ENCODE peak calls at places on chromosomes 6 and 20, in nine cellular contexts. One of them, this sample, is unnamed.

GRCh38 chr20:3727333-3728035 is 5.0 kb upstream of the HSPA12B start:
- DNase-seq in left lung: no peak
- DNase-seq in neuronal stem cell: no peak
- DNase-seq in heart right ventricle: no peak
- DNase-seq in tibial nerve: peak
- DNase-seq in psoas muscle: no peak
- DNase-seq in sigmoid colon: peak
- DNase-seq in mammary epithelial cell: peak
- DNase-seq in left ventricle myocardium inferior: no peak
- DNase-seq in this sample: no peak

GRCh38 chr20:47349365-47350180 is 6.9 kb downstream of the ZMYND8 start:
- DNase-seq in mammary epithelial cell: no peak
- DNase-seq in sigmoid colon: no peak
- DNase-seq in tibial nerve: no peak
- DNase-seq in left lung: no peak
- DNase-seq in left ventricle myocardium inferior: no peak
- DNase-seq in neuronal stem cell: no peak
- DNase-seq in psoas muscle: no peak
- DNase-seq in heart right ventricle: no peak
- DNase-seq in this sample: no peak

GRCh38 chr6:118602300-118602699 is 49.1 kb downstream of the CEP85L start:
- DNase-seq in left lung: no peak
- DNase-seq in tibial nerve: no peak
- DNase-seq in left ventricle myocardium inferior: no peak
- DNase-seq in neuronal stem cell: no peak
- DNase-seq in sigmoid colon: no peak
- DNase-seq in heart right ventricle: no peak
- DNase-seq in psoas muscle: no peak
- DNase-seq in mammary epithelial cell: no peak
- DNase-seq in this sample: no peak

GRCh38 chr6:35238843-35239289 is 20.7 kb upstream of the ZNF76 start:
- DNase-seq in neuronal stem cell: no peak
- DNase-seq in sigmoid colon: peak
- DNase-seq in mammary epithelial cell: no peak
- DNase-seq in tibial nerve: no peak
- DNase-seq in heart right ventricle: peak
- DNase-seq in left ventricle myocardium inferior: peak
- DNase-seq in psoas muscle: no peak
- DNase-seq in left lung: peak
- DNase-seq in this sample: no peak

GRCh38 chr20:32031007-32031958 is 20.8 kb upstream of the HCK start:
- DNase-seq in heart right ventricle: peak
- DNase-seq in left ventricle myocardium inferior: peak
- DNase-seq in neuronal stem cell: peak
- DNase-seq in tibial nerve: peak
- DNase-seq in sigmoid colon: peak
- DNase-seq in mammary epithelial cell: peak
- DNase-seq in left lung: peak
- DNase-seq in psoas muscle: peak
- DNase-seq in this sample: peak

GRCh38 chr6:8829296-8829695 is 394.0 kb upstream of the SLC35B3 start:
- DNase-seq in heart right ventricle: no peak
- DNase-seq in psoas muscle: no peak
- DNase-seq in sigmoid colon: no peak
- DNase-seq in mammary epithelial cell: no peak
- DNase-seq in tibial nerve: no peak
- DNase-seq in left ventricle myocardium inferior: no peak
- DNase-seq in left lung: no peak
- DNase-seq in neuronal stem cell: no peak
- DNase-seq in this sample: no peak

GRCh38 chr20:33740189-33740588 is 8.4 kb downstream of the ZNF341 start:
- DNase-seq in left lung: no peak
- DNase-seq in tibial nerve: no peak
- DNase-seq in left ventricle myocardium inferior: no peak
- DNase-seq in sigmoid colon: no peak
- DNase-seq in neuronal stem cell: no peak
- DNase-seq in heart right ventricle: no peak
- DNase-seq in mammary epithelial cell: no peak
- DNase-seq in psoas muscle: no peak
- DNase-seq in this sample: no peak

GRCh38 chr20:3934628-3935027 is 45.4 kb downstream of the PANK2 start:
- DNase-seq in heart right ventricle: peak
- DNase-seq in sigmoid colon: no peak
- DNase-seq in left lung: no peak
- DNase-seq in psoas muscle: no peak
- DNase-seq in neuronal stem cell: no peak
- DNase-seq in left ventricle myocardium inferior: no peak
- DNase-seq in tibial nerve: no peak
- DNase-seq in mammary epithelial cell: no peak
- DNase-seq in this sample: no peak

GRCh38 chr20:41029150-41029872 is 689 bp downstream of the TOP1 start:
- DNase-seq in left lung: peak
- DNase-seq in mammary epithelial cell: no peak
- DNase-seq in neuronal stem cell: peak
- DNase-seq in left ventricle myocardium inferior: peak
- DNase-seq in sigmoid colon: peak
- DNase-seq in psoas muscle: peak
- DNase-seq in tibial nerve: no peak
- DNase-seq in heart right ventricle: no peak
- DNase-seq in this sample: no peak

GRCh38 chr6:24738732-24739131 is 19.8 kb upstream of the C6orf62 start:
- DNase-seq in left lung: no peak
- DNase-seq in mammary epithelial cell: no peak
- DNase-seq in neuronal stem cell: no peak
- DNase-seq in sigmoid colon: no peak
- DNase-seq in tibial nerve: no peak
- DNase-seq in left ventricle myocardium inferior: no peak
- DNase-seq in psoas muscle: no peak
- DNase-seq in heart right ventricle: no peak
- DNase-seq in this sample: no peak

GRCh38 chr20:48619126-48620101 is 208.4 kb downstream of the PREX1 start:
- DNase-seq in left lung: no peak
- DNase-seq in neuronal stem cell: no peak
- DNase-seq in heart right ventricle: peak
- DNase-seq in psoas muscle: no peak
- DNase-seq in left ventricle myocardium inferior: peak
- DNase-seq in tibial nerve: no peak
- DNase-seq in sigmoid colon: peak
- DNase-seq in mammary epithelial cell: peak
- DNase-seq in this sample: no peak

GRCh38 chr6:158703121-158703839 is 53.4 kb downstream of the SYTL3 start:
- DNase-seq in left lung: no peak
- DNase-seq in mammary epithelial cell: no peak
- DNase-seq in left ventricle myocardium inferior: peak
- DNase-seq in neuronal stem cell: no peak
- DNase-seq in sigmoid colon: peak
- DNase-seq in psoas muscle: peak
- DNase-seq in heart right ventricle: peak
- DNase-seq in tibial nerve: no peak
- DNase-seq in this sample: peak

GRCh38 chr6:2471474-2471873 is 226.1 kb upstream of the GMDS start:
- DNase-seq in left lung: no peak
- DNase-seq in mammary epithelial cell: no peak
- DNase-seq in psoas muscle: no peak
- DNase-seq in tibial nerve: no peak
- DNase-seq in neuronal stem cell: no peak
- DNase-seq in left ventricle myocardium inferior: no peak
- DNase-seq in sigmoid colon: no peak
- DNase-seq in heart right ventricle: no peak
- DNase-seq in this sample: no peak

GRCh38 chr6:17349437-17349836 is 44.0 kb upstream of the CAP2 start:
- DNase-seq in tibial nerve: no peak
- DNase-seq in neuronal stem cell: no peak
- DNase-seq in sigmoid colon: no peak
- DNase-seq in psoas muscle: no peak
- DNase-seq in heart right ventricle: no peak
- DNase-seq in left ventricle myocardium inferior: no peak
- DNase-seq in mammary epithelial cell: peak
- DNase-seq in left lung: no peak
- DNase-seq in this sample: no peak

GRCh38 chr20:10376271-10377075 is 57.5 kb downstream of the MKKS start:
- DNase-seq in heart right ventricle: no peak
- DNase-seq in left lung: no peak
- DNase-seq in mammary epithelial cell: peak
- DNase-seq in sigmoid colon: no peak
- DNase-seq in left ventricle myocardium inferior: no peak
- DNase-seq in psoas muscle: no peak
- DNase-seq in tibial nerve: no peak
- DNase-seq in neuronal stem cell: no peak
- DNase-seq in this sample: no peak

GRCh38 chr6:81003156-81003555 is 749.3 kb downstream of the TENT5A start:
- DNase-seq in left lung: no peak
- DNase-seq in mammary epithelial cell: peak
- DNase-seq in heart right ventricle: no peak
- DNase-seq in tibial nerve: no peak
- DNase-seq in neuronal stem cell: no peak
- DNase-seq in psoas muscle: no peak
- DNase-seq in left ventricle myocardium inferior: no peak
- DNase-seq in sigmoid colon: no peak
- DNase-seq in this sample: no peak

GRCh38 chr6:167678102-167679101 is 148.3 kb upstream of the AFDN start:
- DNase-seq in sigmoid colon: peak
- DNase-seq in psoas muscle: peak
- DNase-seq in neuronal stem cell: peak
- DNase-seq in left ventricle myocardium inferior: peak
- DNase-seq in left lung: no peak
- DNase-seq in heart right ventricle: peak
- DNase-seq in mammary epithelial cell: no peak
- DNase-seq in tibial nerve: no peak
- DNase-seq in this sample: no peak
- H3K4me3 ChIP-seq in sigmoid colon: peak
- H3K4me3 ChIP-seq in psoas muscle: peak
- H3K4me3 ChIP-seq in neuronal stem cell: peak
- H3K4me3 ChIP-seq in left ventricle myocardium inferior: peak
- H3K4me3 ChIP-seq in left lung: no peak
- H3K4me3 ChIP-seq in heart right ventricle: peak
- H3K4me3 ChIP-seq in mammary epithelial cell: no peak
- H3K4me3 ChIP-seq in tibial nerve: peak
- H3K4me3 ChIP-seq in this sample: peak

DNA sequence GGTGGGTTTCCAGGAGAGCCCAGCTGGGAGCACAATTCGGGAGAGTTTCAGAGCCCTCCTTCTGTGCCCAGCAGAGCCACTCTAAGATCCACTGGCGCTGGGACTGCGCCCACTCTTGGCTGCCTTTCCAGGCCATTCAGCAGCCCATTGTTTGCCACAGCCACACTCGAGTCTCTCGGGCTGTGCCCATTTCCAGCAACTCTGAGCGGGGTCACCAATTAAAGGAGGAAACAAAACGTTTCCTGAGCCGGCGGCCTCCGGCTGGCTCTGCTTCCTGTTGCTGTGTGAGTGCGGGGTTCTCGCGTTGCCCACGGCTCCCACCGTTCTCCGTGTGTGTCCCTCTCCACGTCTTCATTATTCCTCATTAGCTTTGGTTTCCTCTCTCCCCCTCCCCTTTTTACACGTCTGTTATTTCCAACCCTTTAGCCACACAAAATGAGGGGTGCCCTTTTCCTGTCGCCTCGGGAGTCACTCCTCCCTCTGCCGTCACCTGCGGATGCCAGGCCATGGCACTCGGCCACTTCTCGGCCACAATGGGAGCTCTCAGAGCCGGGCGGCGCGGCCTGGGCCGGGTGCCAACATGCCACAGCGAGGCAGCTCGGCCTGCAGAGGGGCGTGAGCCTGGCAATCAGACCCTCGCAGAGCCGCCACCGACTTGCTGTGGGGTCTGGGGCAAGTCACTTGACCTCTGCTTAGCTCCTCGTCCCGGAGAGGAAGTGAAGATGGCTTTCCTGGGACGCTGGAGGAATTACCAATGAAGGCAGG is 94.3 kb upstream of the NKX2-2 start:
- DNase-seq in heart right ventricle: no peak
- DNase-seq in mammary epithelial cell: no peak
- DNase-seq in sigmoid colon: peak
- DNase-seq in neuronal stem cell: no peak
- DNase-seq in left lung: peak
- DNase-seq in tibial nerve: no peak
- DNase-seq in psoas muscle: peak
- DNase-seq in left ventricle myocardium inferior: peak
- DNase-seq in this sample: no peak
- H3K27ac ChIP-seq in heart right ventricle: no peak
- H3K27ac ChIP-seq in mammary epithelial cell: no peak
- H3K27ac ChIP-seq in sigmoid colon: no peak
- H3K27ac ChIP-seq in neuronal stem cell: no peak
- H3K27ac ChIP-seq in left lung: no peak
- H3K27ac ChIP-seq in tibial nerve: peak
- H3K27ac ChIP-seq in psoas muscle: no peak
- H3K27ac ChIP-seq in left ventricle myocardium inferior: no peak
- H3K27ac ChIP-seq in this sample: no peak

GRCh38 chr6:56043076-56043475 is 167.7 kb upstream of the BMP5 start:
- DNase-seq in left ventricle myocardium inferior: no peak
- DNase-seq in psoas muscle: no peak
- DNase-seq in neuronal stem cell: no peak
- DNase-seq in heart right ventricle: no peak
- DNase-seq in mammary epithelial cell: peak
- DNase-seq in tibial nerve: no peak
- DNase-seq in sigmoid colon: no peak
- DNase-seq in left lung: no peak
- DNase-seq in this sample: no peak

GRCh38 chr6:56040271-56040670 is 164.9 kb upstream of the BMP5 start:
- DNase-seq in mammary epithelial cell: peak
- DNase-seq in left lung: no peak
- DNase-seq in neuronal stem cell: no peak
- DNase-seq in tibial nerve: no peak
- DNase-seq in heart right ventricle: no peak
- DNase-seq in psoas muscle: no peak
- DNase-seq in left ventricle myocardium inferior: no peak
- DNase-seq in sigmoid colon: no peak
- DNase-seq in this sample: no peak

GRCh38 chr6:56041591-56041990 is 166.2 kb upstream of the BMP5 start:
- DNase-seq in neuronal stem cell: no peak
- DNase-seq in psoas muscle: no peak
- DNase-seq in sigmoid colon: no peak
- DNase-seq in tibial nerve: no peak
- DNase-seq in left ventricle myocardium inferior: no peak
- DNase-seq in mammary epithelial cell: no peak
- DNase-seq in heart right ventricle: no peak
- DNase-seq in left lung: no peak
- DNase-seq in this sample: no peak

GRCh38 chr6:56038764-56039163 is 163.4 kb upstream of the BMP5 start:
- DNase-seq in heart right ventricle: no peak
- DNase-seq in neuronal stem cell: no peak
- DNase-seq in psoas muscle: no peak
- DNase-seq in mammary epithelial cell: no peak
- DNase-seq in sigmoid colon: no peak
- DNase-seq in left lung: no peak
- DNase-seq in left ventricle myocardium inferior: no peak
- DNase-seq in tibial nerve: no peak
- DNase-seq in this sample: no peak

GRCh38 chr6:56040875-56041274 is 165.5 kb upstream of the BMP5 start:
- DNase-seq in heart right ventricle: no peak
- DNase-seq in tibial nerve: no peak
- DNase-seq in neuronal stem cell: no peak
- DNase-seq in psoas muscle: no peak
- DNase-seq in left ventricle myocardium inferior: no peak
- DNase-seq in left lung: no peak
- DNase-seq in mammary epithelial cell: no peak
- DNase-seq in sigmoid colon: no peak
- DNase-seq in this sample: no peak
- H3K4me3 ChIP-seq in heart right ventricle: no peak
- H3K4me3 ChIP-seq in tibial nerve: no peak
- H3K4me3 ChIP-seq in neuronal stem cell: no peak
- H3K4me3 ChIP-seq in psoas muscle: no peak
- H3K4me3 ChIP-seq in left ventricle myocardium inferior: no peak
- H3K4me3 ChIP-seq in left lung: no peak
- H3K4me3 ChIP-seq in mammary epithelial cell: no peak
- H3K4me3 ChIP-seq in sigmoid colon: no peak
- H3K4me3 ChIP-seq in this sample: peak

GRCh38 chr6:43186019-43186418 is 4.0 kb downstream of the CUL9 start:
- DNase-seq in mammary epithelial cell: no peak
- DNase-seq in neuronal stem cell: no peak
- DNase-seq in sigmoid colon: peak
- DNase-seq in tibial nerve: no peak
- DNase-seq in psoas muscle: no peak
- DNase-seq in heart right ventricle: no peak
- DNase-seq in left lung: no peak
- DNase-seq in left ventricle myocardium inferior: no peak
- DNase-seq in this sample: no peak
- H3K27ac ChIP-seq in mammary epithelial cell: no peak
- H3K27ac ChIP-seq in neuronal stem cell: no peak
- H3K27ac ChIP-seq in sigmoid colon: no peak
- H3K27ac ChIP-seq in tibial nerve: no peak
- H3K27ac ChIP-seq in psoas muscle: no peak
- H3K27ac ChIP-seq in heart right ventricle: no peak
- H3K27ac ChIP-seq in left lung: no peak
- H3K27ac ChIP-seq in left ventricle myocardium inferior: no peak
- H3K27ac ChIP-seq in this sample: no peak

This sample was measured in coronary artery.